ENCODE peak calls at places on chromosomes 11 and 22, in ten cellular contexts. One of them, this sample, is unnamed. For H3K36me3 and H3K27me3, the result is how much of the 10 kb centered on the place peaks cover.

GRCh38 chr11:2567026-2567671 is 122.3 kb downstream of the KCNQ1 start:
- DNase-seq in iPS DF 6.9: no peak
- DNase-seq in colonic mucosa: no peak
- DNase-seq in astrocyte: no peak
- DNase-seq in IMR-90: no peak
- DNase-seq in aorta: peak
- DNase-seq in ovary: no peak
- DNase-seq in bronchial epithelial cell: no peak
- DNase-seq in mesendoderm: peak
- DNase-seq in HCT116: no peak
- DNase-seq in this sample: no peak

GRCh38 chr11:117992620-117993019 is 6.4 kb downstream of the IL10RA start:
- DNase-seq in colonic mucosa: no peak
- DNase-seq in ovary: no peak
- DNase-seq in HCT116: no peak
- DNase-seq in mesendoderm: no peak
- DNase-seq in IMR-90: no peak
- DNase-seq in aorta: no peak
- DNase-seq in astrocyte: no peak
- DNase-seq in iPS DF 6.9: no peak
- DNase-seq in bronchial epithelial cell: no peak
- DNase-seq in this sample: no peak

GRCh38 chr11:78037056-78037455 is 14.0 kb upstream of the KCTD14 start:
- DNase-seq in bronchial epithelial cell: peak
- DNase-seq in IMR-90: no peak
- DNase-seq in HCT116: no peak
- DNase-seq in colonic mucosa: peak
- DNase-seq in aorta: no peak
- DNase-seq in ovary: no peak
- DNase-seq in iPS DF 6.9: no peak
- DNase-seq in mesendoderm: no peak
- DNase-seq in astrocyte: no peak
- DNase-seq in this sample: no peak

GRCh38 chr11:113906038-113906437 is 1.4 kb downstream of the HTR3B start:
- DNase-seq in colonic mucosa: peak
- DNase-seq in mesendoderm: peak
- DNase-seq in astrocyte: no peak
- DNase-seq in ovary: no peak
- DNase-seq in aorta: no peak
- DNase-seq in bronchial epithelial cell: peak
- DNase-seq in IMR-90: peak
- DNase-seq in HCT116: peak
- DNase-seq in iPS DF 6.9: no peak
- DNase-seq in this sample: peak

GRCh38 chr11:65428578-65429068 is 6.0 kb downstream of the NEAT1 start:
- DNase-seq in HCT116: no peak
- DNase-seq in colonic mucosa: peak
- DNase-seq in aorta: no peak
- DNase-seq in ovary: peak
- DNase-seq in astrocyte: no peak
- DNase-seq in IMR-90: no peak
- DNase-seq in iPS DF 6.9: no peak
- DNase-seq in bronchial epithelial cell: peak
- DNase-seq in mesendoderm: no peak
- DNase-seq in this sample: no peak

GRCh38 chr22:50474711-50475651 is at the start of gene SBF1:
- DNase-seq in colonic mucosa: peak
- DNase-seq in astrocyte: peak
- DNase-seq in HCT116: peak
- DNase-seq in ovary: peak
- DNase-seq in IMR-90: peak
- DNase-seq in mesendoderm: peak
- DNase-seq in bronchial epithelial cell: peak
- DNase-seq in iPS DF 6.9: peak
- DNase-seq in aorta: peak
- DNase-seq in this sample: peak

GRCh38 chr11:67311556-67312082 is 8.3 kb downstream of the SSH3 start:
- DNase-seq in iPS DF 6.9: no peak
- DNase-seq in IMR-90: no peak
- DNase-seq in ovary: no peak
- DNase-seq in astrocyte: no peak
- DNase-seq in HCT116: no peak
- DNase-seq in mesendoderm: no peak
- DNase-seq in bronchial epithelial cell: peak
- DNase-seq in colonic mucosa: no peak
- DNase-seq in aorta: no peak
- DNase-seq in this sample: peak

GRCh38 chr11:134657631-134658030 is 245.6 kb upstream of the B3GAT1 start:
- DNase-seq in bronchial epithelial cell: no peak
- DNase-seq in aorta: no peak
- DNase-seq in iPS DF 6.9: no peak
- DNase-seq in mesendoderm: no peak
- DNase-seq in colonic mucosa: peak
- DNase-seq in HCT116: no peak
- DNase-seq in ovary: no peak
- DNase-seq in IMR-90: no peak
- DNase-seq in astrocyte: no peak
- DNase-seq in this sample: no peak

GRCh38 chr11:9347100-9347499 is 32.7 kb upstream of the TMEM41B start:
- DNase-seq in bronchial epithelial cell: no peak
- DNase-seq in iPS DF 6.9: no peak
- DNase-seq in aorta: peak
- DNase-seq in mesendoderm: peak
- DNase-seq in IMR-90: no peak
- DNase-seq in astrocyte: peak
- DNase-seq in ovary: no peak
- DNase-seq in colonic mucosa: no peak
- DNase-seq in HCT116: no peak
- DNase-seq in this sample: no peak

GRCh38 chr11:12900496-12900895 is 108.6 kb upstream of the RASSF10 start:
- DNase-seq in mesendoderm: no peak
- DNase-seq in colonic mucosa: no peak
- DNase-seq in iPS DF 6.9: no peak
- DNase-seq in aorta: no peak
- DNase-seq in ovary: no peak
- DNase-seq in bronchial epithelial cell: peak
- DNase-seq in astrocyte: peak
- DNase-seq in IMR-90: peak
- DNase-seq in HCT116: no peak
- DNase-seq in this sample: no peak

GRCh38 chr11:17898782-17899181 is 114.1 kb downstream of the SERGEF start:
- DNase-seq in aorta: no peak
- DNase-seq in colonic mucosa: no peak
- DNase-seq in ovary: no peak
- DNase-seq in HCT116: no peak
- DNase-seq in IMR-90: no peak
- DNase-seq in mesendoderm: peak
- DNase-seq in bronchial epithelial cell: peak
- DNase-seq in astrocyte: no peak
- DNase-seq in iPS DF 6.9: no peak
- DNase-seq in this sample: no peak

GRCh38 chr22:17806437-17806836 is 32.2 kb upstream of the BID start:
- DNase-seq in astrocyte: no peak
- DNase-seq in HCT116: no peak
- DNase-seq in ovary: no peak
- DNase-seq in aorta: no peak
- DNase-seq in iPS DF 6.9: no peak
- DNase-seq in mesendoderm: no peak
- DNase-seq in bronchial epithelial cell: no peak
- DNase-seq in colonic mucosa: no peak
- DNase-seq in IMR-90: no peak
- DNase-seq in this sample: no peak

GRCh38 chr11:61969838-61970452 is 2.5 kb upstream of the FTH1 start:
- DNase-seq in iPS DF 6.9: no peak
- DNase-seq in mesendoderm: no peak
- DNase-seq in bronchial epithelial cell: peak
- DNase-seq in astrocyte: peak
- DNase-seq in IMR-90: peak
- DNase-seq in HCT116: no peak
- DNase-seq in aorta: no peak
- DNase-seq in colonic mucosa: no peak
- DNase-seq in ovary: no peak
- DNase-seq in this sample: no peak

GRCh38 chr22:30348395-30348794 is 8.3 kb downstream of the SF3A1 start:
- DNase-seq in colonic mucosa: no peak
- DNase-seq in iPS DF 6.9: no peak
- DNase-seq in mesendoderm: no peak
- DNase-seq in ovary: no peak
- DNase-seq in aorta: no peak
- DNase-seq in bronchial epithelial cell: no peak
- DNase-seq in HCT116: no peak
- DNase-seq in astrocyte: no peak
- DNase-seq in IMR-90: no peak
- DNase-seq in this sample: no peak
- H3K4me3 ChIP-seq in colonic mucosa: no peak
- H3K4me3 ChIP-seq in iPS DF 6.9: no peak
- H3K4me3 ChIP-seq in mesendoderm: no peak
- H3K4me3 ChIP-seq in ovary: no peak
- H3K4me3 ChIP-seq in aorta: no peak
- H3K4me3 ChIP-seq in bronchial epithelial cell: no peak
- H3K4me3 ChIP-seq in HCT116: no peak
- H3K4me3 ChIP-seq in astrocyte: no peak
- H3K4me3 ChIP-seq in IMR-90: no peak
- H3K4me3 ChIP-seq in this sample: no peak

GRCh38 chr22:37369536-37369935 is 57.7 kb downstream of the ELFN2 start:
- DNase-seq in bronchial epithelial cell: no peak
- DNase-seq in ovary: no peak
- DNase-seq in aorta: no peak
- DNase-seq in colonic mucosa: no peak
- DNase-seq in mesendoderm: no peak
- DNase-seq in IMR-90: no peak
- DNase-seq in HCT116: no peak
- DNase-seq in astrocyte: no peak
- DNase-seq in iPS DF 6.9: no peak
- DNase-seq in this sample: no peak

GRCh38 chr22:37363593-37363992 is 63.7 kb downstream of the ELFN2 start:
- DNase-seq in HCT116: no peak
- DNase-seq in colonic mucosa: no peak
- DNase-seq in mesendoderm: no peak
- DNase-seq in aorta: no peak
- DNase-seq in bronchial epithelial cell: peak
- DNase-seq in astrocyte: no peak
- DNase-seq in ovary: no peak
- DNase-seq in IMR-90: no peak
- DNase-seq in iPS DF 6.9: no peak
- DNase-seq in this sample: no peak

GRCh38 chr22:37365950-37366349 is 61.3 kb downstream of the ELFN2 start:
- DNase-seq in colonic mucosa: no peak
- DNase-seq in mesendoderm: no peak
- DNase-seq in IMR-90: no peak
- DNase-seq in ovary: no peak
- DNase-seq in HCT116: no peak
- DNase-seq in aorta: no peak
- DNase-seq in iPS DF 6.9: no peak
- DNase-seq in bronchial epithelial cell: no peak
- DNase-seq in astrocyte: no peak
- DNase-seq in this sample: no peak

GRCh38 chr22:37368058-37368457 is 59.2 kb downstream of the ELFN2 start:
- DNase-seq in bronchial epithelial cell: no peak
- DNase-seq in aorta: no peak
- DNase-seq in astrocyte: no peak
- DNase-seq in iPS DF 6.9: no peak
- DNase-seq in ovary: no peak
- DNase-seq in colonic mucosa: no peak
- DNase-seq in HCT116: no peak
- DNase-seq in IMR-90: no peak
- DNase-seq in mesendoderm: peak
- DNase-seq in this sample: peak

DNA sequence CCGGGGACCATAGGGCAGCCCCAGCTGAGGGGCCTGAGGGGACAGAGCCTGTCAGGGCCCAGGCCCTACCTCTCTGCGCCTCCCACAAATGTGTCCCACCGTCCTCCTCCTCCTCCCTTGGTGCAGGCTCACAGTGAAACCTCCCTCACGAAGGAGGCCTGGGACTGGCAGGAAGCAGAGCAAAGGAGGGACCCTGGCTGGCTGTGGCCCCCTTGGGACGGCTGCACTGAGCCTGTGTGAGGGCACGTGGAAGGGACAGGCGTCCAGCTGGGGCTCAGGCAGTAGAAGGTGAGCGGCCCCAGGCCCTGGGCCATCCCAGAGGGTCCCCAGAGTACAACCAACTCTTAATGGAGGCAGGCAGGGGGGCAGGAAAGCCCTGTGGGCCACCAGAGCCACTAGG is 60.7 kb downstream of the ELFN2 start:
- DNase-seq in aorta: no peak
- DNase-seq in mesendoderm: no peak
- DNase-seq in HCT116: no peak
- DNase-seq in colonic mucosa: no peak
- DNase-seq in IMR-90: no peak
- DNase-seq in iPS DF 6.9: no peak
- DNase-seq in bronchial epithelial cell: no peak
- DNase-seq in astrocyte: no peak
- DNase-seq in ovary: no peak
- DNase-seq in this sample: no peak
- H3K36me3 ChIP-seq in aorta: under half
- H3K36me3 ChIP-seq in mesendoderm: under half
- H3K36me3 ChIP-seq in HCT116: under half
- H3K36me3 ChIP-seq in colonic mucosa: under half
- H3K36me3 ChIP-seq in IMR-90: under half
- H3K36me3 ChIP-seq in iPS DF 6.9: under half
- H3K36me3 ChIP-seq in bronchial epithelial cell: under half
- H3K36me3 ChIP-seq in astrocyte: under half
- H3K36me3 ChIP-seq in ovary: under half
- H3K36me3 ChIP-seq in this sample: under half

GRCh38 chr22:44279059-44279340 is 33.8 kb downstream of the SHISAL1 start:
- DNase-seq in aorta: no peak
- DNase-seq in astrocyte: no peak
- DNase-seq in IMR-90: no peak
- DNase-seq in ovary: no peak
- DNase-seq in colonic mucosa: no peak
- DNase-seq in bronchial epithelial cell: no peak
- DNase-seq in iPS DF 6.9: no peak
- DNase-seq in mesendoderm: no peak
- DNase-seq in HCT116: no peak
- DNase-seq in this sample: no peak
- H3K27me3 ChIP-seq in aorta: under half
- H3K27me3 ChIP-seq in astrocyte: under half
- H3K27me3 ChIP-seq in IMR-90: under half
- H3K27me3 ChIP-seq in ovary: under half
- H3K27me3 ChIP-seq in colonic mucosa: under half
- H3K27me3 ChIP-seq in bronchial epithelial cell: under half
- H3K27me3 ChIP-seq in iPS DF 6.9: under half
- H3K27me3 ChIP-seq in mesendoderm: under half
- H3K27me3 ChIP-seq in HCT116: under half
- H3K27me3 ChIP-seq in this sample: under half

DNA sequence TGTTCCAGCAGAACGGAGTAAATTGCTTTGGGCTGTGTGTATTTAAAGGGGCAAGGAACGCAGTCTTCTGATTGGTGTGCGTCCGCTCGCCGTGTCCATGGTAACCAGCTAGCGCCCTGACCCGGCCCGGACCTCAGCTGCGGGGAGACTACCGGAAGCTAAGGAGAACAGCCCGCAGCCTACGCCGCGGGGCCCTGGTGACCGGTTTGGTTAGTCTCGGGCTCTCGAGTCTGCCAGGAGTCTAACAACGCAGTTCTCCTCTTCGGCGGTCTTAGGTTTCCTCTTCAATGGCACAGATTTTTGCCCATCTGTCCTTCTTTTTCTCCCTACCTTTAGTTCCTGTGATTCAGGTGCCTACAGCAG is 3.5 kb upstream of the OR56A3 start:
- DNase-seq in ovary: no peak
- DNase-seq in mesendoderm: no peak
- DNase-seq in astrocyte: no peak
- DNase-seq in iPS DF 6.9: no peak
- DNase-seq in IMR-90: no peak
- DNase-seq in HCT116: no peak
- DNase-seq in bronchial epithelial cell: no peak
- DNase-seq in colonic mucosa: no peak
- DNase-seq in aorta: peak
- DNase-seq in this sample: no peak
- H3K4me3 ChIP-seq in ovary: no peak
- H3K4me3 ChIP-seq in mesendoderm: no peak
- H3K4me3 ChIP-seq in astrocyte: no peak
- H3K4me3 ChIP-seq in iPS DF 6.9: no peak
- H3K4me3 ChIP-seq in IMR-90: no peak
- H3K4me3 ChIP-seq in HCT116: no peak
- H3K4me3 ChIP-seq in bronchial epithelial cell: no peak
- H3K4me3 ChIP-seq in colonic mucosa: no peak
- H3K4me3 ChIP-seq in aorta: no peak
- H3K4me3 ChIP-seq in this sample: no peak

This sample was measured in H7.